ENCODE peak calls at places on chromosomes 1 and 21, in eight cellular contexts. One of them, this sample, is unnamed.

GRCh38 chr1:64917328-64917861 is 49.0 kb downstream of the JAK1 start:
- DNase-seq in activated T-helper 1 cell treated with Interleukin-2 at 50 U/mL for 16 hours: no peak
- DNase-seq in SK-N-DZ: no peak
- DNase-seq in iPS-NIHi11: peak
- DNase-seq in AG08395: peak
- DNase-seq in COR-L47: no peak
- DNase-seq in activated naive CD8-positive, alpha-beta T cell treated with anti-CD3 and anti-CD28 coated beads, Interleukin-2, amount 50 U/mL, for 16 hours: no peak
- DNase-seq in A172: peak
- DNase-seq in this sample: peak

GRCh38 chr1:1895456-1896333 is 4.8 kb upstream of the GNB1 start:
- DNase-seq in A172: no peak
- DNase-seq in AG08395: no peak
- DNase-seq in iPS-NIHi11: no peak
- DNase-seq in SK-N-DZ: no peak
- DNase-seq in COR-L47: no peak
- DNase-seq in activated naive CD8-positive, alpha-beta T cell treated with anti-CD3 and anti-CD28 coated beads, Interleukin-2, amount 50 U/mL, for 16 hours: no peak
- DNase-seq in activated T-helper 1 cell treated with Interleukin-2 at 50 U/mL for 16 hours: no peak
- DNase-seq in this sample: no peak

GRCh38 chr21:45528981-45529784 is 13.1 kb downstream of the SLC19A1 start:
- DNase-seq in COR-L47: no peak
- DNase-seq in SK-N-DZ: no peak
- DNase-seq in AG08395: no peak
- DNase-seq in iPS-NIHi11: no peak
- DNase-seq in activated T-helper 1 cell treated with Interleukin-2 at 50 U/mL for 16 hours: no peak
- DNase-seq in activated naive CD8-positive, alpha-beta T cell treated with anti-CD3 and anti-CD28 coated beads, Interleukin-2, amount 50 U/mL, for 16 hours: no peak
- DNase-seq in A172: no peak
- DNase-seq in this sample: no peak

GRCh38 chr1:108556079-108556478 is 3.8 kb upstream of the EEIG2 start:
- DNase-seq in iPS-NIHi11: no peak
- DNase-seq in A172: no peak
- DNase-seq in COR-L47: no peak
- DNase-seq in AG08395: no peak
- DNase-seq in activated T-helper 1 cell treated with Interleukin-2 at 50 U/mL for 16 hours: no peak
- DNase-seq in SK-N-DZ: no peak
- DNase-seq in activated naive CD8-positive, alpha-beta T cell treated with anti-CD3 and anti-CD28 coated beads, Interleukin-2, amount 50 U/mL, for 16 hours: no peak
- DNase-seq in this sample: no peak

GRCh38 chr1:175376194-175376593 is 183.6 kb upstream of the KIAA0040 start:
- DNase-seq in COR-L47: no peak
- DNase-seq in AG08395: no peak
- DNase-seq in iPS-NIHi11: peak
- DNase-seq in activated naive CD8-positive, alpha-beta T cell treated with anti-CD3 and anti-CD28 coated beads, Interleukin-2, amount 50 U/mL, for 16 hours: no peak
- DNase-seq in SK-N-DZ: peak
- DNase-seq in A172: no peak
- DNase-seq in activated T-helper 1 cell treated with Interleukin-2 at 50 U/mL for 16 hours: no peak
- DNase-seq in this sample: no peak

GRCh38 chr1:119472463-119473175 is 34.4 kb upstream of the HSD3B1 start:
- DNase-seq in SK-N-DZ: no peak
- DNase-seq in activated T-helper 1 cell treated with Interleukin-2 at 50 U/mL for 16 hours: no peak
- DNase-seq in AG08395: no peak
- DNase-seq in iPS-NIHi11: no peak
- DNase-seq in A172: no peak
- DNase-seq in COR-L47: no peak
- DNase-seq in activated naive CD8-positive, alpha-beta T cell treated with anti-CD3 and anti-CD28 coated beads, Interleukin-2, amount 50 U/mL, for 16 hours: no peak
- DNase-seq in this sample: no peak

GRCh38 chr1:202155478-202156021 is 4.9 kb downstream of the PTPN7 start:
- DNase-seq in activated T-helper 1 cell treated with Interleukin-2 at 50 U/mL for 16 hours: no peak
- DNase-seq in iPS-NIHi11: no peak
- DNase-seq in activated naive CD8-positive, alpha-beta T cell treated with anti-CD3 and anti-CD28 coated beads, Interleukin-2, amount 50 U/mL, for 16 hours: no peak
- DNase-seq in SK-N-DZ: no peak
- DNase-seq in AG08395: no peak
- DNase-seq in A172: peak
- DNase-seq in COR-L47: no peak
- DNase-seq in this sample: peak

GRCh38 chr21:40635336-40635735 is 211.6 kb downstream of the DSCAM start:
- DNase-seq in A172: no peak
- DNase-seq in AG08395: no peak
- DNase-seq in iPS-NIHi11: no peak
- DNase-seq in activated T-helper 1 cell treated with Interleukin-2 at 50 U/mL for 16 hours: no peak
- DNase-seq in activated naive CD8-positive, alpha-beta T cell treated with anti-CD3 and anti-CD28 coated beads, Interleukin-2, amount 50 U/mL, for 16 hours: no peak
- DNase-seq in SK-N-DZ: no peak
- DNase-seq in COR-L47: no peak
- DNase-seq in this sample: no peak

GRCh38 chr1:12405325-12406217 is 175.7 kb downstream of the VPS13D start:
- DNase-seq in activated naive CD8-positive, alpha-beta T cell treated with anti-CD3 and anti-CD28 coated beads, Interleukin-2, amount 50 U/mL, for 16 hours: no peak
- DNase-seq in AG08395: peak
- DNase-seq in A172: peak
- DNase-seq in activated T-helper 1 cell treated with Interleukin-2 at 50 U/mL for 16 hours: no peak
- DNase-seq in COR-L47: no peak
- DNase-seq in SK-N-DZ: no peak
- DNase-seq in iPS-NIHi11: no peak
- DNase-seq in this sample: no peak

GRCh38 chr1:236142358-236143103 is at the start of gene GPR137B:
- DNase-seq in iPS-NIHi11: peak
- DNase-seq in A172: peak
- DNase-seq in COR-L47: peak
- DNase-seq in activated naive CD8-positive, alpha-beta T cell treated with anti-CD3 and anti-CD28 coated beads, Interleukin-2, amount 50 U/mL, for 16 hours: peak
- DNase-seq in activated T-helper 1 cell treated with Interleukin-2 at 50 U/mL for 16 hours: peak
- DNase-seq in AG08395: peak
- DNase-seq in SK-N-DZ: peak
- DNase-seq in this sample: peak

GRCh38 chr1:202274611-202275010 is 67.1 kb downstream of the UBE2T start:
- DNase-seq in activated T-helper 1 cell treated with Interleukin-2 at 50 U/mL for 16 hours: peak
- DNase-seq in COR-L47: peak
- DNase-seq in SK-N-DZ: no peak
- DNase-seq in activated naive CD8-positive, alpha-beta T cell treated with anti-CD3 and anti-CD28 coated beads, Interleukin-2, amount 50 U/mL, for 16 hours: no peak
- DNase-seq in AG08395: peak
- DNase-seq in iPS-NIHi11: peak
- DNase-seq in A172: peak
- DNase-seq in this sample: peak

GRCh38 chr1:93904228-93904627 is 5.0 kb downstream of the GCLM start:
- DNase-seq in COR-L47: no peak
- DNase-seq in iPS-NIHi11: no peak
- DNase-seq in activated naive CD8-positive, alpha-beta T cell treated with anti-CD3 and anti-CD28 coated beads, Interleukin-2, amount 50 U/mL, for 16 hours: no peak
- DNase-seq in SK-N-DZ: no peak
- DNase-seq in activated T-helper 1 cell treated with Interleukin-2 at 50 U/mL for 16 hours: no peak
- DNase-seq in A172: no peak
- DNase-seq in AG08395: no peak
- DNase-seq in this sample: peak

GRCh38 chr1:14363191-14363590 is 235.3 kb upstream of the KAZN start:
- DNase-seq in AG08395: no peak
- DNase-seq in A172: no peak
- DNase-seq in COR-L47: no peak
- DNase-seq in iPS-NIHi11: no peak
- DNase-seq in activated naive CD8-positive, alpha-beta T cell treated with anti-CD3 and anti-CD28 coated beads, Interleukin-2, amount 50 U/mL, for 16 hours: no peak
- DNase-seq in SK-N-DZ: no peak
- DNase-seq in activated T-helper 1 cell treated with Interleukin-2 at 50 U/mL for 16 hours: no peak
- DNase-seq in this sample: no peak

GRCh38 chr1:91685994-91686393 is 185.3 kb downstream of the CDC7 start:
- DNase-seq in SK-N-DZ: no peak
- DNase-seq in iPS-NIHi11: no peak
- DNase-seq in AG08395: peak
- DNase-seq in A172: no peak
- DNase-seq in activated T-helper 1 cell treated with Interleukin-2 at 50 U/mL for 16 hours: no peak
- DNase-seq in COR-L47: peak
- DNase-seq in activated naive CD8-positive, alpha-beta T cell treated with anti-CD3 and anti-CD28 coated beads, Interleukin-2, amount 50 U/mL, for 16 hours: no peak
- DNase-seq in this sample: no peak